ENCODE peak calls at places on chromosome 22, in four cellular contexts. A is GM12891, M is uterus, G is NB4. J is an unnamed sample.

GRCh38 chr22:47848384-47848920 is 1086.0 kb downstream of the TBC1D22A start:
- DNase-seq in M (no peak), A (no peak), G (no peak), J (no peak)

GRCh38 chr22:42929838-42930155 is 72.7 kb upstream of the ARFGAP3 start:
- DNase-seq in M (no peak), G (no peak), A (no peak), J (no peak)

GRCh38 chr22:21695432-21696085 is 29.7 kb downstream of the PPIL2 start:
- DNase-seq in A (no peak), M (no peak), G (no peak), J (no peak)

GRCh38 chr22:26606611-26607010 is 11.2 kb downstream of the CRYBB1 start:
- DNase-seq in G (no peak), M (no peak), A (no peak), J (no peak)

GRCh38 chr22:39577361-39577760 is 6.8 kb downstream of the CACNA1I start:
- DNase-seq in A (no peak), G (no peak), M (no peak), J (no peak)

GRCh38 chr22:17749605-17750395 is 24.5 kb downstream of the BID start:
- DNase-seq in G (no peak), A (no peak), M (no peak), J (no peak)

GRCh38 chr22:28139993-28140392 is 220.9 kb upstream of the PITPNB start:
- DNase-seq in M (no peak), G (no peak), A (no peak), J (no peak)

GRCh38 chr22:23542933-23543332 is 37.2 kb downstream of the IGLL1 start:
- DNase-seq in A (no peak), G (no peak), M (no peak), J (no peak)

GRCh38 chr22:28299329-28299728 is 380.3 kb upstream of the PITPNB start:
- DNase-seq in G (no peak), A (no peak), M (no peak), J (no peak)

GRCh38 chr22:18078329-18079041 is 695 bp downstream of the PEX26 start:
- DNase-seq in G (peak), A (no peak), M (no peak), J (peak)

GRCh38 chr22:44393066-44393465 is 80.3 kb upstream of the SHISAL1 start:
- DNase-seq in G (no peak), A (no peak), M (no peak), J (no peak)

GRCh38 chr22:29824677-29825076 is 13.4 kb downstream of the ASCC2 start:
- DNase-seq in M (no peak), G (no peak), A (no peak), J (no peak)

GRCh38 chr22:22709719-22710445 is 65.5 kb downstream of the GGTLC2 start:
- DNase-seq in M (no peak), G (peak), A (no peak), J (peak)

GRCh38 chr22:23084453-23085350 is 14.4 kb downstream of the GNAZ start:
- DNase-seq in G (no peak), M (no peak), A (no peak), J (no peak)

GRCh38 chr22:40055143-40055926 is 60.6 kb downstream of the FAM83F start:
- DNase-seq in A (peak), M (no peak), G (no peak), J (peak)

GRCh38 chr22:29078036-29078868 is 5.4 kb downstream of the KREMEN1 start:
- DNase-seq in G (no peak), A (no peak), M (no peak), J (no peak)

GRCh38 chr22:27990451-27990840 is 71.4 kb upstream of the PITPNB start:
- DNase-seq in G (peak), M (no peak), A (no peak), J (no peak)

GRCh38 chr22:48186121-48186790 is 1423.8 kb downstream of the TBC1D22A start:
- DNase-seq in A (no peak), G (no peak), M (peak), J (no peak)

DNA sequence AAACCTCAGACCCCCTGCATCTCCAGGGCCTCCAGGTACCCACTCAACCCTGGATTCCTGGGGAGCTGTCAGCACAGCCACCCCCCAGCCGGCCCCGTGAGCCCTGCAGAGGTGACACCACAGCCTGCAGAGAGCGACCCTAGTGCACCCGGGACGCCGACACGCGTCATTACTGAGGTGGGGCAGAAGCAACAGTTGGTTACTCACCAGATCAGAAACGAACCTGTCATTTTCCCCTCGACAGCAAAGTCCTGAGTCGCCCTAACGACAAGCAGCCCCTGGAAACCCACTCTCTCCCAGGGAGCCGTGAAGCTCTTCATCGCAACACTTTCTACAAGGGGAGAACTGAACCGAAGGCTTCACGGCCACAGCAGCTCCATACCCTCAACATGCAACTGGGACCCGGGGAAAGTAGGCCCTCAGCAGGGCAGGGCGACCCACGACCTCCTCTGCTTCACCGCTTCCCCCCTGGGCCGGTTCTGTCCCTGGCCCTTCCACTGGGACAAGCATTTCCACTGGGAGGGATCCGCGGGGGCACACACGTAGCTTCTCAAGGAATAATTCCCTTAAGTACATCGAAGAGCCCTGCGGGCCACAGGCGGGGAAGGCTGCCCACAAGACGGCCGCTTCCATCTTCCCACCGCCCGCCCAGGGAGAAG is 1.6 kb downstream of the BRD1 start:
- DNase-seq in M (no peak), A (no peak), G (peak), J (peak)
- TF ChIP-seq POLR2A in M (no peak), A (no peak), G (peak), J (peak)

DNA sequence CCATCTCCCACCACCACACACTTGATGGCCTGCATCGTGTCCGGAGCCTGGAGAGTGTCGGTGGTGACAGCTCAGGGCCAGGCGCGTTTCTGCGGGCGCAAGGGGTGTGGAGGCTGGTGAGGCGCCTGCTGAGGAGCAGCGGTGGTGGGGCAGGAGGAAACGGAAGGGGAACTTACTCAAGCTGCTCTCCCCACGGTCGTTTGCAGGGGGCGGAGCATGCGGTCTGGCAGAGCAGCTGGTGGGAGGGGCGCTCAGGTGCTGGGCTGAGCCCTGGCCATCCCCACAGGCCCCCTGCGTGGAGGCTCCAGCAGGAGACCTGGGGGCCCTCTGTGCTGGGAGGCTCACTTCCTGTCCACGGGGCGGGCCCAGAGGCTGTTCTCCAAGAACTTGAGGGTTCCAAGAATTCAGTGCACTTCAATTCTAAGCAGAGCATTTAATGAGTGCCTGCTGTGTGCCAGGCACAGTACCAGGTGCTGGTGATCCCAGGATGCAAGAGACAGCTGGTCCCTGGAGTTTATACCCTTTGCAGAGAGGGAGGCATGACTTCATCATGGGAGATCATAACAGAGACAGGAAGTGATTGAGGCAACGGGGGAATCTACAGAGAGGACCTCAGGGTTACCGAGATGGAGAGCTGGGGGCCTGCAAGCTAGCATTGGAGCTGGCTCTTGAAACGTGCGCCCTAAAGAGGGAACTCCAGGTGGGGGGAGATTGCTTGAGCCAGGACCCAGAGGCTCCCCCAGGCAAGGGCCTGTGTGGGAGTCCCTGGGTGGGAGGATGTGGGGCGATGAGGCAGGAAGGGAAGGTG is at the start of gene RAC2:
- DNase-seq in G (peak), A (peak), M (peak), J (peak)
- TF ChIP-seq POLR2A in G (peak), A (peak), M (no peak), J (peak)

GRCh38 chr22:41444360-41445170 is 2.0 kb downstream of the TOB2 start:
- DNase-seq in A (peak), M (peak), G (peak), J (peak)
- TF ChIP-seq POLR2A in A (no peak), M (peak), G (no peak), J (peak)

GRCh38 chr22:31614781-31615480 is 47.1 kb downstream of the PISD start:
- DNase-seq in A (no peak), M (no peak), G (peak), J (no peak)

GRCh38 chr22:31613286-31613903 is 48.6 kb downstream of the PISD start:
- DNase-seq in A (no peak), M (no peak), G (no peak), J (no peak)

GRCh38 chr22:31615481-31615840 is 46.6 kb downstream of the PISD start:
- DNase-seq in M (no peak), G (peak), A (no peak), J (no peak)

GRCh38 chr22:31612891-31613285 is 49.1 kb downstream of the PISD start:
- DNase-seq in A (no peak), M (no peak), G (no peak), J (no peak)

DNA sequence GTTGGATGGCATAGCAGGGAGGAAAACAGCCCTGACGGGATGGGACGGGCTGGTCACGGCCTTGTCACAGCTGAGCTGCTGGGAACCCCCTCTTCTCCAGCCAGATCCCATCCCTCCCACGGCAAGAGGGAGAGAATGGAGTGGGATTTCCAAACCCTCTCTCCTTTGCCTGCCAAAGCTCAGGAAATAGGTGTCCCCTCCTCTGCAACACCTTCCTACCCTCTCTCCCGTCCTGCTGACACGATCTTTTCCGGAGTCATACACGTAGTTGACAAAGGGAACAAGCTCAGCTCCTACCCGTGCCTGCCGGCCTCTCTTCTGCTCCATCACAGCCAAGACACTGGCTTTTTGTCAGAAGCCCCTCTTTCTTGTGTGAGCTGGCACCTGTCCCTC is 48.1 kb downstream of the PISD start:
- DNase-seq in M (no peak), A (no peak), G (no peak), J (no peak)
- TF ChIP-seq POLR2A in M (no peak), A (no peak), G (no peak), J (no peak)

GRCh38 chr22:35410663-35411034 is 10.7 kb downstream of the MCM5 start:
- DNase-seq in G (no peak), M (no peak), A (no peak), J (no peak)

GRCh38 chr22:35407352-35407751 is 7.4 kb downstream of the MCM5 start:
- DNase-seq in G (no peak), A (no peak), M (no peak), J (no peak)

GRCh38 chr22:35409783-35410662 is 10.1 kb downstream of the MCM5 start:
- DNase-seq in G (peak), A (peak), M (no peak), J (no peak)

GRCh38 chr22:35413624-35414023 is 13.7 kb downstream of the MCM5 start:
- DNase-seq in G (no peak), M (no peak), A (no peak), J (no peak)

GRCh38 chr22:35411112-35411511 is 11.2 kb downstream of the MCM5 start:
- DNase-seq in G (no peak), M (no peak), A (peak), J (no peak)
- TF ChIP-seq POLR2A in G (no peak), M (no peak), A (no peak), J (no peak)

GRCh38 chr22:45879552-45879949 is 97.4 kb downstream of the WNT7B start:
- DNase-seq in G (no peak), M (peak), A (no peak), J (no peak)
- TF ChIP-seq POLR2A in G (no peak), M (no peak), A (no peak), J (no peak)

GRCh38 chr22:36778020-36778419 is 2.1 kb upstream of the IFT27 start:
- DNase-seq in A (no peak), M (no peak), G (no peak), J (no peak)

GRCh38 chr22:36773935-36774334 is 2.0 kb downstream of the IFT27 start:
- DNase-seq in G (peak), M (no peak), A (no peak), J (peak)

GRCh38 chr22:36775589-36775965 is 342 bp downstream of the IFT27 start:
- DNase-seq in M (peak), G (no peak), A (peak), J (peak)

GRCh38 chr22:36776722-36777121 is 803 bp upstream of the IFT27 start:
- DNase-seq in G (no peak), M (no peak), A (no peak), J (peak)

GRCh38 chr22:36775966-36776669 is at the start of gene IFT27:
- DNase-seq in G (peak), A (peak), M (peak), J (peak)
- TF ChIP-seq POLR2A in G (no peak), A (no peak), M (peak), J (peak)

GRCh38 chr22:31211862-31212730 is at the start of gene LIMK2:
- DNase-seq in M (peak), G (peak), A (peak), J (peak)
- TF ChIP-seq POLR2A in M (peak), G (peak), A (peak), J (peak)

GRCh38 chr22:20021196-20022181 is 579 bp downstream of the TANGO2 start:
- DNase-seq in G (peak), A (no peak), M (no peak), J (peak)
- TF ChIP-seq POLR2A in G (no peak), A (no peak), M (no peak), J (peak)

GRCh38 chr22:50507421-50507990 is at the start of gene LMF2:
- DNase-seq in G (peak), A (peak), M (peak), J (peak)
- TF ChIP-seq POLR2A in G (peak), A (peak), M (no peak), J (no peak)